ENCODE peak calls at places on chromosome 2, in six cellular contexts. P, Q, M, T, Z and N are unnamed samples.

GRCh38 chr2:120617055-120617454 is 118.6 kb upstream of the GLI2 start:
- DNase-seq in P (no peak), Q (no peak), M (no peak), T (no peak), Z (peak), N (no peak)

GRCh38 chr2:222978850-222979249 is 73.1 kb upstream of the KCNE4 start:
- DNase-seq in P (no peak), Q (no peak), M (no peak), T (no peak), Z (no peak), N (no peak)

GRCh38 chr2:173964565-173965371 is 405 bp downstream of the SP3 start:
- DNase-seq in P (peak), Q (peak), M (peak), T (peak), Z (peak), N (peak)

GRCh38 chr2:19667085-19667484 is 234.7 kb downstream of the TTC32 start:
- DNase-seq in P (no peak), Q (no peak), M (no peak), T (no peak), Z (peak), N (peak)

GRCh38 chr2:47174731-47175361 is 19.7 kb upstream of the STPG4 start:
- DNase-seq in P (peak), Q (no peak), M (no peak), T (no peak), Z (peak), N (no peak)

GRCh38 chr2:194319222-194319992 is 1337.6 kb upstream of the SLC39A10 start:
- DNase-seq in P (no peak), Q (no peak), M (no peak), T (no peak), Z (no peak), N (no peak)

GRCh38 chr2:84906900-84907714 is 1.7 kb downstream of the TMSB10 start:
- DNase-seq in P (peak), Q (peak), M (no peak), T (no peak), Z (peak), N (peak)

GRCh38 chr2:225334524-225334923 is 65.0 kb upstream of the NYAP2 start:
- DNase-seq in P (no peak), Q (no peak), M (peak), T (no peak), Z (no peak), N (no peak)

GRCh38 chr2:139271149-139271548 is 491.0 kb upstream of the NXPH2 start:
- DNase-seq in P (no peak), Q (no peak), M (peak), T (no peak), Z (no peak), N (no peak)

GRCh38 chr2:37000273-37000780 is 34.0 kb upstream of the STRN start:
- DNase-seq in P (no peak), Q (no peak), M (no peak), T (no peak), Z (no peak), N (peak)

GRCh38 chr2:145002624-145003023 is 482.7 kb upstream of the ZEB2 start:
- DNase-seq in P (no peak), Q (no peak), M (no peak), T (no peak), Z (no peak), N (no peak)

GRCh38 chr2:99850076-99850710 is 292.2 kb downstream of the AFF3 start:
- DNase-seq in P (no peak), Q (no peak), M (no peak), T (no peak), Z (no peak), N (no peak)

GRCh38 chr2:239476029-239476756 is 75.4 kb upstream of the HDAC4 start:
- DNase-seq in P (no peak), Q (no peak), M (no peak), T (no peak), Z (no peak), N (no peak)

GRCh38 chr2:113138428-113139322 is 11.3 kb downstream of the IL1RN start:
- DNase-seq in P (peak), Q (no peak), M (peak), T (no peak), Z (peak), N (peak)

GRCh38 chr2:60818272-60818671 is 62.2 kb downstream of the PAPOLG start:
- DNase-seq in P (peak), Q (no peak), M (no peak), T (no peak), Z (no peak), N (peak)

GRCh38 chr2:237207641-237208040 is 122.0 kb downstream of the COPS8 start:
- DNase-seq in P (no peak), Q (no peak), M (no peak), T (no peak), Z (peak), N (no peak)

GRCh38 chr2:180416553-180417113 is 409.5 kb upstream of the CWC22 start:
- DNase-seq in P (no peak), Q (no peak), M (peak), T (no peak), Z (no peak), N (no peak)

GRCh38 chr2:66508358-66509071 is 73.6 kb downstream of the MEIS1 start:
- DNase-seq in P (no peak), Q (no peak), M (no peak), T (no peak), Z (peak), N (no peak)

GRCh38 chr2:79530443-79530842 is 17.6 kb downstream of the CTNNA2 start:
- DNase-seq in P (no peak), Q (no peak), M (no peak), T (no peak), Z (no peak), N (peak)

GRCh38 chr2:240161087-240161750 is 20.8 kb upstream of the OTOS start:
- DNase-seq in P (no peak), Q (no peak), M (no peak), T (no peak), Z (no peak), N (no peak)

GRCh38 chr2:42127425-42128424 is 41.4 kb upstream of the EML4 start:
- DNase-seq in P (no peak), Q (no peak), M (no peak), T (no peak), Z (no peak), N (no peak)

GRCh38 chr2:136135924-136136906 is 18.3 kb upstream of the CXCR4 start:
- DNase-seq in P (peak), Q (no peak), M (no peak), T (no peak), Z (no peak), N (no peak)

GRCh38 chr2:205460217-205460616 is 222.1 kb upstream of the NRP2 start:
- DNase-seq in P (no peak), Q (no peak), M (no peak), T (no peak), Z (no peak), N (no peak)